ENCODE peak calls at places on chromosomes 6 and 20, in five cellular contexts. One of them, this sample, is unnamed.

GRCh38 chr6:94639564-94639963 is 937.8 kb upstream of the MANEA start:
- DNase-seq in AG04450: no peak
- DNase-seq in HT1080: no peak
- DNase-seq in non-pigmented ciliary epithelial cell: no peak
- DNase-seq in NCI-H2227 treated with DMSO at 0.1 percent for 48 hours: no peak
- DNase-seq in this sample: no peak

GRCh38 chr20:36202891-36203338 is 33.4 kb upstream of the AAR2 start:
- DNase-seq in AG04450: no peak
- DNase-seq in HT1080: peak
- DNase-seq in non-pigmented ciliary epithelial cell: no peak
- DNase-seq in NCI-H2227 treated with DMSO at 0.1 percent for 48 hours: peak
- DNase-seq in this sample: peak

GRCh38 chr6:44470106-44470446 is 82.6 kb downstream of the CDC5L start:
- DNase-seq in AG04450: no peak
- DNase-seq in HT1080: no peak
- DNase-seq in non-pigmented ciliary epithelial cell: no peak
- DNase-seq in NCI-H2227 treated with DMSO at 0.1 percent for 48 hours: no peak
- DNase-seq in this sample: no peak

GRCh38 chr6:17381429-17382147 is 11.8 kb upstream of the CAP2 start:
- DNase-seq in AG04450: peak
- DNase-seq in HT1080: peak
- DNase-seq in non-pigmented ciliary epithelial cell: peak
- DNase-seq in NCI-H2227 treated with DMSO at 0.1 percent for 48 hours: no peak
- DNase-seq in this sample: peak

GRCh38 chr6:24321538-24322162 is 36.2 kb downstream of the DCDC2 start:
- DNase-seq in AG04450: no peak
- DNase-seq in HT1080: no peak
- DNase-seq in non-pigmented ciliary epithelial cell: peak
- DNase-seq in NCI-H2227 treated with DMSO at 0.1 percent for 48 hours: no peak
- DNase-seq in this sample: no peak

GRCh38 chr6:83767033-83767432 is 58.1 kb upstream of the SNAP91 start:
- DNase-seq in AG04450: no peak
- DNase-seq in HT1080: no peak
- DNase-seq in non-pigmented ciliary epithelial cell: no peak
- DNase-seq in NCI-H2227 treated with DMSO at 0.1 percent for 48 hours: no peak
- DNase-seq in this sample: no peak

GRCh38 chr6:158057213-158057987 is 75.7 kb downstream of the SYNJ2 start:
- DNase-seq in AG04450: peak
- DNase-seq in HT1080: peak
- DNase-seq in non-pigmented ciliary epithelial cell: peak
- DNase-seq in NCI-H2227 treated with DMSO at 0.1 percent for 48 hours: no peak
- DNase-seq in this sample: peak

GRCh38 chr6:108588586-108588985 is 27.9 kb downstream of the FOXO3 start:
- DNase-seq in AG04450: no peak
- DNase-seq in HT1080: peak
- DNase-seq in non-pigmented ciliary epithelial cell: no peak
- DNase-seq in NCI-H2227 treated with DMSO at 0.1 percent for 48 hours: no peak
- DNase-seq in this sample: peak

GRCh38 chr20:21901470-21902275 is 196.2 kb downstream of the PAX1 start:
- DNase-seq in AG04450: no peak
- DNase-seq in HT1080: peak
- DNase-seq in non-pigmented ciliary epithelial cell: no peak
- DNase-seq in NCI-H2227 treated with DMSO at 0.1 percent for 48 hours: no peak
- DNase-seq in this sample: no peak

GRCh38 chr6:164897523-164898094 is 411.8 kb downstream of the C6orf118 start:
- DNase-seq in AG04450: no peak
- DNase-seq in HT1080: no peak
- DNase-seq in non-pigmented ciliary epithelial cell: no peak
- DNase-seq in NCI-H2227 treated with DMSO at 0.1 percent for 48 hours: no peak
- DNase-seq in this sample: no peak

GRCh38 chr20:53995949-53996348 is 74.4 kb downstream of the BCAS1 start:
- DNase-seq in AG04450: no peak
- DNase-seq in HT1080: no peak
- DNase-seq in non-pigmented ciliary epithelial cell: no peak
- DNase-seq in NCI-H2227 treated with DMSO at 0.1 percent for 48 hours: no peak
- DNase-seq in this sample: no peak

GRCh38 chr6:153997221-153997620 is 41.8 kb upstream of the OPRM1 start:
- DNase-seq in AG04450: no peak
- DNase-seq in HT1080: no peak
- DNase-seq in non-pigmented ciliary epithelial cell: no peak
- DNase-seq in NCI-H2227 treated with DMSO at 0.1 percent for 48 hours: no peak
- DNase-seq in this sample: no peak

GRCh38 chr20:58650181-58650775 is 805 bp upstream of the STX16 start:
- DNase-seq in AG04450: no peak
- DNase-seq in HT1080: no peak
- DNase-seq in non-pigmented ciliary epithelial cell: no peak
- DNase-seq in NCI-H2227 treated with DMSO at 0.1 percent for 48 hours: no peak
- DNase-seq in this sample: no peak

GRCh38 chr6:79450984-79451383 is 86.2 kb downstream of the LCA5 start:
- DNase-seq in AG04450: no peak
- DNase-seq in HT1080: no peak
- DNase-seq in non-pigmented ciliary epithelial cell: no peak
- DNase-seq in NCI-H2227 treated with DMSO at 0.1 percent for 48 hours: no peak
- DNase-seq in this sample: no peak

This sample was measured in HCEC 1CT.